ENCODE peak calls at places on chromosomes 4 and X, in five cellular contexts. Q is H1, C is K562, S is HepG2, W is GM12878. V is an unnamed sample.

GRCh38 chrX:21996872-21997271 is 35.3 kb upstream of the PHEX start:
- DNase-seq in C (no peak), S (peak; percentile 17), W (no peak), Q (no peak), V (no peak)

GRCh38 chr4:52259978-52260377 is 208.9 kb downstream of the SPATA18 start:
- DNase-seq in C (no peak), S (no peak), Q (no peak), W (no peak), V (no peak)

GRCh38 chr4:1683371-1683902 is 676 bp downstream of the FAM53A start:
- DNase-seq in S (no peak), W (no peak), Q (no peak), C (no peak), V (no peak)

GRCh38 chr4:19944251-19944650 is 307.5 kb upstream of the SLIT2 start:
- DNase-seq in W (no peak), C (no peak), Q (no peak), S (no peak), V (no peak)

GRCh38 chrX:20144491-20144890 is 2.9 kb upstream of the EIF1AX start:
- DNase-seq in W (no peak), Q (no peak), S (no peak), C (no peak), V (no peak)

GRCh38 chr4:25727711-25728493 is 72.3 kb downstream of the SLC34A2 start:
- DNase-seq in Q (no peak), C (no peak), W (no peak), S (no peak), V (no peak)

GRCh38 chr4:138275946-138276621 is 33.9 kb upstream of the SLC7A11 start:
- DNase-seq in C (no peak), W (no peak), S (no peak), Q (no peak), V (no peak)

GRCh38 chr4:168304744-168305459 is 13.7 kb downstream of the DDX60 start:
- DNase-seq in Q (no peak), C (no peak), W (no peak), S (no peak), V (no peak)

GRCh38 chrX:49930046-49930445 is 7.7 kb downstream of the CLCN5 start:
- DNase-seq in W (no peak), Q (no peak), C (no peak), S (no peak), V (no peak)

GRCh38 chrX:105323951-105324350 is 103.5 kb upstream of the TEX13A start:
- DNase-seq in C (no peak), W (no peak), Q (no peak), S (no peak), V (no peak)

GRCh38 chr4:138953962-138954371 is 61.6 kb upstream of the NOCT start:
- DNase-seq in C (no peak), Q (no peak), S (no peak), W (no peak), V (no peak)

GRCh38 chr4:156635046-156635445 is 336.6 kb downstream of the PDGFC start:
- DNase-seq in Q (no peak), S (no peak), C (no peak), W (no peak), V (no peak)

GRCh38 chr4:157221895-157222763 is 1.6 kb downstream of the GRIA2 start:
- DNase-seq in W (no peak), C (no peak), Q (no peak), S (no peak), V (no peak)

GRCh38 chrX:2901367-2902036 is 27.6 kb downstream of the ARSD start:
- DNase-seq in Q (no peak), C (no peak), S (peak; percentile 23), W (no peak), V (no peak)

GRCh38 chr4:8419222-8420041 is 21.1 kb downstream of the ACOX3 start:
- DNase-seq in Q (no peak), W (peak; percentile 37), S (no peak), C (no peak), V (no peak)

GRCh38 chrX:119759333-119759766 is 962 bp downstream of the SOWAHD start:
- DNase-seq in C (no peak), Q (no peak), W (no peak), S (no peak), V (no peak)
- TF ChIP-seq JUND in C (no peak), Q (no peak), W (no peak), S (no peak), V (no peak)

GRCh38 chr4:106315968-106316772 is at the start of the genes AIMP1 and TBCK:
- DNase-seq in W (peak; percentile 72), S (peak; percentile 88), Q (peak; percentile 75), C (peak; percentile 78), V (peak; percentile 88)

GRCh38 chr4:106314960-106315359 is 1.0 kb downstream of the TBCK start:
- DNase-seq in Q (no peak), S (no peak), W (no peak), C (no peak), V (no peak)

GRCh38 chr4:106317815-106318214 is 1.5 kb downstream of the AIMP1 start:
- DNase-seq in Q (no peak), C (no peak), W (no peak), S (no peak), V (no peak)

GRCh38 chr4:106316773-106317409 is 541 bp downstream of the AIMP1 start:
- DNase-seq in S (no peak), Q (no peak), C (peak; percentile 25), W (no peak), V (no peak)

DNA sequence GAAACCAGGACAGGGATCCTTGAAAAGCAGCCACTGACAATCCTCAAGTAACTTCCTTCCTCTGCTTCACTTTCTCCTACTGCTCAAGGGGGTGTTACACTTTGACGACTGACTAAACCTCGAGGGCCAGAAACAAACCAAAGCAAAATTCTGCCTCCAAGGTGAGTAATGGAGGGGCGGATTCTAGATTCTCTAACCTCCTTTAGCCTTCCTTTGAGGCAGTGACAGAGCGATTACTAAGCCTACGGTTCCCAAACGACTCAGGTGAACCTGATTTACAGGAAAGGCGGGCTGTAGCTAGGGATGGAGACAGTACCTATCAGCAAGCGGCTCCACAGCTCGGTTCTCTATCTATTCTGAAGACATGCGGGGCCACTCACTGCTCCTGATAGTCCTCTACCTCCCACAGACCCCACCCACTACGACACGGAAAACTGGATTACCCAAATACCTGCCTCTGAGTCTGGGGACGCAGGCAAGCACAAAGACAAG is 487 bp downstream of the TBCK start:
- DNase-seq in W (no peak), S (peak; percentile 39), Q (no peak), C (peak; percentile 23), V (no peak)
- TF ChIP-seq ATF3 in W (no peak), S (no peak), Q (no peak), C (no peak), V (no peak)

DNA sequence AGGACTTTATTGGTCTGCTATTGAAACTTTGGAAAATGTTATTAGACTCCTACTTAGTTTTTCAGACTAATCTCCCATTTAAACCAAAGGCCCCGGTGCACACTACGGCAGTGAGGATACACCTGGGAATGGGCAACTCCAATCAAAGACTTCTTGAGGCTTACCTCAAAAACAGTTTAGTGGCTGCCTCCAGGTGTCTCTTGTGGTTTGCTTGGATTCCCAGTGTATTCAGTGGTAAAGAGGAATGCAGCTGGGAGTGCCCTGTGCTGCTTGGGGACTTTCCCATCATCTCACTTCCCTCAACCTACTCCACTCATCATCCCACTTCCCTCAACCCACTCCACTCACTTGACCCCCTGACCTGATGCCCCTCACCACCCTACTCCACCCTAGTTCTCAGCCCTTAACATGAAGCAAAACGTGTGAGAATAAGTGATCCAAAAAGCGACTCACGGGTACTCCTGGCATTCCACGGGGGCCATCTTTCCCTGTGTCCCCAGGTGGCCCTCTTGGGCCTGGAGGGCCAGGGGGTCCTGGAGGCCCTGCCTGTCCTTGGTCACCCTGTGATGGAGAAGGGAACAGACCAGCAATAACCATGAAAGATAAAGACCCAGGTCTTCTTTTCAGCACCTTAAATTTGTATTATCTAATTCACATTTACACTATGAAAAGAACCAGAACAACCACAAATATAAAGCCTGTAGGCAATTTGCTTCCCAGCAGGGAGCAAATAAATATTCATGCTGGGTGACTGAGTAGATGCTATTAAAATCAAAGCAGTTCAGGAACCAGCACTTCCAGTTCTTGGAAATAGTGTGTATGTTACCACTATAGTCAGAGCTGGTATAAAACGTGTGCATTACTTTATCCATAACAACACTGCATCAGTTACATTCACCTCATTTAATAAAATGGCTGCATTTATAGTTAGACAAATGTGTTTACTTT is 177.5 kb upstream of the ETNPPL start:
- DNase-seq in C (no peak), W (no peak), Q (no peak), S (no peak), V (no peak)
- TF ChIP-seq JUND in C (no peak), W (no peak), Q (no peak), S (no peak), V (no peak)

DNA sequence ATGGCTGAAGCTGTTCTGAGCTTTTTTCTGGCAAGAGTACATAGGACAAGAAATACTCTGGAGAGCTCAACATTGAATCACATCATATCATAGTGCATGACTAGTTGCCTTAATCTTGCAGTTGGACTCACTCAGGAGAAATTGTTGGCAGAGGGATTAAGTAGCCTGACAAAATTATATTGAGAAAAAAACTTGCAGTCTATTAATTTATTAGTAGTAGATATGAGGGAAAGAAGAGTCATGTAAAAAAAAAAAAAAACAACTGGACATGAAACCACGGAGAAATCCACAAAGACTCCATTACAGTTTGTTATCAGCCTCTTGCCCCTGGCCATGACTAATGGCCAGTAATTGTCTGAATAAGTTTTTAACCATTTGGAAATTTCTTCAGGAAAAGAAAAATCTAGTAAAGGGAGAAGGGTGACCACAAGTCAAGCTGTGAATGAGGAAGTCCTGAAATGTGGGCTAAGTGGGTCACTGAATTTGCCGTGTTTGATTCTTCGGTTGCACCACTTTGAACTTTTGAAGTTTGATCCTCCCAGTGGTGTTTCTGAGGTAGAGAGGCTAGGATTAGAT is 45.6 kb downstream of the FHL1 start:
- DNase-seq in C (no peak), S (no peak), Q (no peak), W (no peak), V (no peak)
- TF ChIP-seq ATF3 in C (no peak), S (no peak), Q (no peak), W (no peak), V (no peak)

DNA sequence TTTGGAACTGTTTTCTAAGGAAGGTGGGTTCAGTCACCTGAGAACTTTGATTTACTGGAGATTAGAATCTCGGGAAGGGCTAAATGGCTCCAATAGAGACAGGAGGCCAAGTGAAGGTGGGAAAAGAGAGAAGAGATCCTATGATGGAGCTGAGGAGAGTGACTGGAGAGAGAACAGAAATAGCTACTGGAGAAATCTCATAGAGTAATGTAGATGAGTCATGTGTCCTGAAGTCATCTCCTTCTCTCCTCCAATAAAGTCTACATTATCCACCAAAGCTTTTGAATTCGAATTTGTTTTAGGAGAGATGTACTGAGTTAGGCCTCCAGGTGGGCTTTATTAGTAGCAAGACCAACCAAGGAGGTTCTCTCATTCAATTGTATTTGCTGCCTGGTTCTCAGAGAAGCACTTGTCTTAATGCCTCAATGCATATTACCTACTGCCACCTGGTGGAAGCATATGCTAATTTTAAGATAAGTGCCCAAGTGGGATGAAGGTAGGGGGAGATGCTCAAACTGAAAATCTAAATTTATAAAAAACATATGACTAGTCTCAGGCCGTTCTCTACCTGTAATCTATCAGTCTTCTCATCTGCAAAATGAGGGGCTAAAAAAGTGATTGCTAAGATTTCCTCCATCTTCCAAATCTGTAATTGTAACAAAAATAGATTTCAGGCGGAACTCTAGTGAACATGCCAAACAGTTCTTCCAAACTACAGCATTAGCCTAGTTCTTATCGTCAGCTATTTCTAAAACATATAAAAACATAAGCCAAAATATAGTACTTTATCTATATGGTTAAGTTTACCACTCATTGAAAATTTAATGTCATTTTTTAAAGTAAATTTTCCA is 24.4 kb downstream of the TXK start:
- DNase-seq in C (no peak), Q (no peak), S (peak; percentile 62), W (no peak), V (peak; percentile 60)
- TF ChIP-seq JUND in C (no peak), Q (no peak), S (no peak), W (no peak), V (no peak)